ENCODE peak calls at places on chromosomes 13 and 19, in five cellular contexts. S, F, U, H and A are unnamed samples.

GRCh38 chr19:55265723-55266386 is 7.0 kb upstream of the PPP6R1 start:
- DNase-seq in S (no peak), F (no peak), U (no peak), H (no peak), A (no peak)

GRCh38 chr13:24660023-24660806 is 20.0 kb upstream of the ATP12A start:
- DNase-seq in S (no peak), F (no peak), U (no peak), H (no peak), A (no peak)

GRCh38 chr19:58479736-58480480 is 3.8 kb downstream of the ZNF446 start:
- DNase-seq in S (no peak), F (no peak), U (no peak), H (no peak), A (no peak)

GRCh38 chr13:94712812-94713555 is 639 bp upstream of the SOX21 start:
- DNase-seq in S (no peak), F (no peak), U (no peak), H (peak), A (no peak)

GRCh38 chr13:48126944-48127814 is 32.3 kb upstream of the MED4 start:
- DNase-seq in S (peak), F (peak), U (peak), H (peak), A (peak)

GRCh38 chr19:54650108-54650666 is 12.6 kb upstream of the LILRB4 start:
- DNase-seq in S (no peak), F (no peak), U (no peak), H (no peak), A (no peak)

GRCh38 chr19:39968789-39969188 is 2.2 kb upstream of the PSMC4 start:
- DNase-seq in S (no peak), F (no peak), U (no peak), H (no peak), A (no peak)

GRCh38 chr13:92377396-92377795 is 849.2 kb upstream of the GPC6 start:
- DNase-seq in S (no peak), F (no peak), U (no peak), H (no peak), A (no peak)

GRCh38 chr19:48341006-48341405 is 15.7 kb downstream of the EMP3 start:
- DNase-seq in S (no peak), F (peak), U (no peak), H (peak), A (peak)

GRCh38 chr13:69044629-69045028 is 1063.0 kb upstream of the ATXN8OS start:
- DNase-seq in S (no peak), F (no peak), U (no peak), H (no peak), A (no peak)

GRCh38 chr13:31150315-31150985 is 11.3 kb downstream of the HSPH1 start:
- DNase-seq in S (no peak), F (no peak), U (no peak), H (no peak), A (no peak)

GRCh38 chr19:55232284-55232597 is 3.7 kb upstream of the TMEM86B start:
- DNase-seq in S (no peak), F (no peak), U (no peak), H (no peak), A (no peak)

GRCh38 chr13:31166591-31166990 is 4.9 kb upstream of the HSPH1 start:
- DNase-seq in S (no peak), F (no peak), U (no peak), H (no peak), A (peak)

GRCh38 chr19:30049226-30049625 is 107.2 kb downstream of the URI1 start:
- DNase-seq in S (no peak), F (no peak), U (no peak), H (no peak), A (no peak)

GRCh38 chr13:57630661-57631606 is 610 bp upstream of the PCDH17 start:
- DNase-seq in S (peak), F (no peak), U (no peak), H (peak), A (peak)

GRCh38 chr13:24038846-24039330 is 121.6 kb upstream of the SPATA13 start:
- DNase-seq in S (no peak), F (no peak), U (no peak), H (peak), A (no peak)

GRCh38 chr19:4911786-4912672 is 2.7 kb downstream of the UHRF1 start:
- DNase-seq in S (peak), F (peak), U (peak), H (peak), A (peak)

GRCh38 chr19:56885173-56885679 is 44.7 kb upstream of the PEG3 start:
- DNase-seq in S (no peak), F (no peak), U (no peak), H (no peak), A (no peak)

GRCh38 chr13:62706035-62706434 is 1290.4 kb upstream of the PCDH20 start:
- DNase-seq in S (no peak), F (no peak), U (no peak), H (no peak), A (peak)

GRCh38 chr19:39397360-39398296 is 6.5 kb downstream of the MED29 start:
- DNase-seq in S (peak), F (peak), U (peak), H (peak), A (peak)

GRCh38 chr13:51326782-51327181 is 12.7 kb upstream of the SERPINE3 start:
- DNase-seq in S (no peak), F (no peak), U (no peak), H (peak), A (no peak)

GRCh38 chr19:54400913-54401312 is 14.4 kb upstream of the TTYH1 start:
- DNase-seq in S (no peak), F (no peak), U (no peak), H (no peak), A (no peak)

GRCh38 chr13:94617389-94618000 is 15.8 kb downstream of the GPR180 start:
- DNase-seq in S (no peak), F (no peak), U (no peak), H (peak), A (no peak)

GRCh38 chr19:56601375-56601774 is 6.3 kb downstream of the ZNF71 start:
- DNase-seq in S (peak), F (no peak), U (no peak), H (peak), A (peak)

GRCh38 chr13:45851171-45851889 is at the start of gene SIAH3:
- DNase-seq in S (peak), F (no peak), U (no peak), H (peak), A (peak)

GRCh38 chr13:44884076-44884729 is 105.1 kb downstream of the NUFIP1 start:
- DNase-seq in S (peak), F (no peak), U (no peak), H (peak), A (peak)

GRCh38 chr19:52688335-52688734 is 46.5 kb downstream of the ZNF611 start:
- DNase-seq in S (no peak), F (no peak), U (no peak), H (no peak), A (no peak)

DNA sequence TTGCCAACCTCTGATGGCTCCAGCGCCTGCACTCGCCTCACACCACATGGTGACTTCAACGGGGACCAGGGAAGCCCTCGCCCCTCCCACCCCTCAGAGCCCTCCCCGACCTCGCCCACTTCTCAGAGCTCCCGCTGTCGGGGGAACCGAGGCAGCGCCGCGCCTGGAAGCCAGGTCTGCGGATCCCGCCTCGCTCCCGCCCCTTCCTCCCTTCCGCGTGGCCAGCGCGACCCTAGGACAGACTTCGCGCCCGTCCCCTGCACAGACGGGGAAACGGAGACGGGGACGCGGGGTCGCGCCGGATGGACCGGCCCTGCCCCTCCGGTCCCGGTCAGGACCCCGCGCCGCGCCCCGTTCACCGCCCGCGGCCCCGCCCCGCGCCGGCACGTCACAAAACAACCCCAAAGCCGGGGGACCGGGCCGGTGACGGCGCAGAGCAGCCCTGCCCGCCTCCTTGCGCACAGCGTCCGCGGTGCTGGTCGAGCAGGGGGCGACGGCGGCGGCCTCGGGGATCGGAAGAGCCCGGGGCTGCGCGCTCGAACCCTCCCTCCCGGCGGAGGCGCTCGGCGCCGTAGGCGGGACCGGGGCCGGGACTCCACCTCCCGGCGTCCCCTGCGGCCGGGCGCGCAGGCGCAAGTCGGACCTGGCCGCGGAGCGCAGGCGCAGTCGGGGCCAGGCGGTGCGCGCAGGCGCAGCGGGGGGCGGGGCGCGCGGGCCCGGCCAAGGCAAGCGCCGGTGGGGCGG is 379 bp upstream of the CDC34 start:
- DNase-seq in S (peak), F (no peak), U (peak), H (peak), A (peak)
- TF ChIP-seq CTCF in S (no peak), F (no peak), U (no peak), H (no peak), A (no peak)

DNA sequence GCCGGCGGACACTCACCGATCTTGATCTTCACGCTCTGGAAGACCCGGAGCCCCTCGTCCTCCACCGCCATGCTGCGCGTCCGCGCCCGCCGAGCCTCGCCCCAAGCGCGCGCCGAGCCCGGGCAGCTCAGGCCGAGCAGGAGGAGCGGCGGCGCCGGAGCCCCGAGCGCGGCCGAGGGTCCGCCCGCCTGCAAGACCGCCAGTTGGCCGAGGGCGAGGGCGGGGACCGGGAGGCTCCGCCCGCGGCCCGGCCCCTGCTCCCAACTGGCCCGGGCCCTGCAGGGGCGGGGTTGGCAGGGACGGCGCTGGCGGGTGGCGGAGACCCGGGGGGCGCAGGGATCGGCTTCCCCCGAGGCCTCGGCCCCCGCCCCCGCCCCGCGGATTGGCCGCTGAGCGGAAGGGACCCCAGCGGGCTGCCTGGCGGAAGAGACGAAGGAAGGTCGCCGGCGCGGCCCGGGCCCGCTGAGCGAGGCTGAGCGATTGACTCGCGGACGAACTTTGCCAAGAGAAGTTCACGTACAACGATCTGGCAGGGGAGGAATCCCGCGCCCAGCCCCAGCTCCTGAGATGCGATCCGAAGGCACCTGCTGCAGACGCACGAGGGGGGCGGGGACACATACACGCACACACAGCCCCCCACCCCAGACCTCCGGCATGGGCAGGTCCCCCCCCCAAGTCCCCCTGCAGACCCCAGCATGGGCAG is at the start of gene RASA3:
- DNase-seq in S (peak), F (no peak), U (peak), H (peak), A (peak)
- TF ChIP-seq CTCF in S (no peak), F (no peak), U (no peak), H (no peak), A (no peak)

GRCh38 chr13:40786568-40786996 is 2.8 kb upstream of the SLC25A15 start:
- DNase-seq in S (peak), F (no peak), U (no peak), H (peak), A (no peak)

GRCh38 chr13:40787062-40787461 is 2.3 kb upstream of the SLC25A15 start:
- DNase-seq in S (peak), F (no peak), U (no peak), H (peak), A (no peak)

GRCh38 chr13:40790232-40790631 is 821 bp downstream of the SLC25A15 start:
- DNase-seq in S (no peak), F (no peak), U (no peak), H (no peak), A (no peak)

GRCh38 chr13:40792284-40793051 is 3.1 kb downstream of the SLC25A15 start:
- DNase-seq in S (no peak), F (no peak), U (no peak), H (no peak), A (no peak)

DNA sequence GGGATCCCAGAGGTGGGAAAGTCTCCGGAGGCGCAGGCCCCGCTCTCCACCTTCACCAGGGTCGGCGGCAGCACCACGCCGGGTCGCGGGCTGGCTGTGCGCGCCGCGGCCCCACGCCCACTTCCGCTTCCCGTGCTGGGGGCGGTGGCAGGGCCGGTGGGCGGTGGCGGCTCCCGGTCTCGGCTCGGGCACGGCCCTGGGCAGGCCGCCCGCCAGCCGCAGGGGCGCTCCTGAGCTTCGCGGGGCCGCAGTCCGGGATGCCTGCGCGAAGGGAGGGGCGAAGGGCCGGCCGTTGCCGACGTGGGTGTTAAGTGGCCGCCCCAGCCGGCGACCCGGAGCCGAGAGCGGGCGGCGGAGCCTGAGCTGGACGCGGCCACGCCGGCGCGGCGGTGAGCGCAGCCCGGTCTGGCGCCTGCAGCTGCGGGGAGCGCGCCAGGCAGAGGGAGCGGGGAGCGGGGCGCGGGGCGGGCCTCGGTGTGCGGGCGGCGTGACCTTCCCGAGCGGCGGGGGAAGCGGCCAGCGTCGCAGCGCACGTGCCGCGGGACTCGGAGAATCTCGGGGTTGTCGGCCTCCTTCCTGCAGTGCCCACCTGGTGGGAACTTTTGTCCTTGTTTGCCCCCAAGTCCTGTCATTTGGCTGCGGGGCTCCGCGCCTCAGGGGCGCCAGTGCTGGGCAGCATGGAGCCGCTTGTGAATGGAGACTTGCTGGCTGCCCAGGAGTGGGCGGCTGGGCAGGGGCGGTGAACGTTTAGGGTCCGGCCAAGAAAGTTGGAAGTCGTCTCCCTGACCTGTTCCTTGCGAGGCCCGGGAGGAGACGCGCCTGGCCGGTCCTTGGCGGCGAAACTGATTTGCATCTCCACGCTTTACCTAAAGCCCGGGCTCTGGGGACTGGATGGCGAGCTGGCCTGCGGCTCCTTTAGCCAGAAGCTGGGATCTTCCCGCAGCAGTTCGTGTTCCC is at the start of gene SLC25A15:
- DNase-seq in S (peak), F (no peak), U (peak), H (peak), A (peak)
- TF ChIP-seq CTCF in S (peak), F (no peak), U (peak), H (no peak), A (no peak)

GRCh38 chr19:50022823-50023222 is 2.3 kb downstream of the VRK3 start:
- DNase-seq in S (no peak), F (no peak), U (no peak), H (no peak), A (no peak)

GRCh38 chr19:50024719-50025021 is 502 bp downstream of the VRK3 start:
- DNase-seq in S (no peak), F (no peak), U (no peak), H (no peak), A (no peak)

GRCh38 chr19:50025794-50026549 is at the start of gene ZNF473:
- DNase-seq in S (peak), F (peak), U (peak), H (peak), A (no peak)

GRCh38 chr19:50026550-50026906 is 723 bp downstream of the ZNF473 start:
- DNase-seq in S (no peak), F (no peak), U (no peak), H (no peak), A (no peak)

DNA sequence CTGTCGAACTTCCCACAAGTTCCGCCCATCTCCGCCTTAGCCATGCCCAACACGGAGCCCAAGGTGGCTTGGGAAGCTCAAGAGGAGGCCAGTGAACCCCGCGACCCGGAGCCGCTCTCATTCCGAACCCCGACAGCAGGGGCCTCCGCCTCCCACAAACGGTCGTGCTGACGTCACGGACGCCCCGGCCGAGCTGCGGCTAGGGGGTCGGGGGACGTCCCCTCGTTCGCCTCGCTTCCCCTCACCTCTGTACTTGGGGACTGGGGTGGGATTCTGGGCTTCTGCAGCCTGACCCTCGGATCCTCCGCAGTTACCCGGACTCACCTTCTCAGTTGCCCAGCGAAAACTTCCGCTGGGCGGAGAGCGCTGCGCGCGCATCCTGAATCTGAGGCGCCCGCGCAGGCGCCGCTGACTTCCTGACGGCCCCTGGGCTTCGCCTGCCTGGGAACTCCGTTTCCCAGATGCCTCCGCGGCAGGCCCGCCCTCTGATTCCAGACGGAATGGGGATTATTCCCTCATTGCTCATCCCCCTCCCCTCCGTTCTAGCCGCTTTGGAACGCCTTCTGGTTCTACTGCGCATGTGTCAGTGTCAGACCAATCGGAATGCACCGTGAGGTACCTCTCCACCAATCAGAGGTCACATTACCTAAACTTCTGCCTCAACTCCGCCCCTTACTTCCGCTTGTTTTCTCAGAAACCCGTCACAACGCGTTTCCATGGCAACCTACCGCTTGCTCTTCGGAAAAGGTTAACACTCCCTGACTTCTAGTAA is at the start of gene VRK3:
- DNase-seq in S (peak), F (peak), U (peak), H (peak), A (peak)
- TF ChIP-seq CTCF in S (peak), F (no peak), U (no peak), H (peak), A (peak)

GRCh38 chr13:97267418-97268059 is 45.4 kb downstream of the MBNL2 start:
- DNase-seq in S (no peak), F (no peak), U (no peak), H (no peak), A (no peak)

GRCh38 chr13:97266328-97266727 is 44.2 kb downstream of the MBNL2 start:
- DNase-seq in S (no peak), F (no peak), U (no peak), H (no peak), A (no peak)

GRCh38 chr13:97266734-97267417 is 44.7 kb downstream of the MBNL2 start:
- DNase-seq in S (peak), F (no peak), U (no peak), H (peak), A (no peak)

GRCh38 chr13:97269603-97270002 is 47.5 kb downstream of the MBNL2 start:
- DNase-seq in S (no peak), F (no peak), U (no peak), H (no peak), A (no peak)

DNA sequence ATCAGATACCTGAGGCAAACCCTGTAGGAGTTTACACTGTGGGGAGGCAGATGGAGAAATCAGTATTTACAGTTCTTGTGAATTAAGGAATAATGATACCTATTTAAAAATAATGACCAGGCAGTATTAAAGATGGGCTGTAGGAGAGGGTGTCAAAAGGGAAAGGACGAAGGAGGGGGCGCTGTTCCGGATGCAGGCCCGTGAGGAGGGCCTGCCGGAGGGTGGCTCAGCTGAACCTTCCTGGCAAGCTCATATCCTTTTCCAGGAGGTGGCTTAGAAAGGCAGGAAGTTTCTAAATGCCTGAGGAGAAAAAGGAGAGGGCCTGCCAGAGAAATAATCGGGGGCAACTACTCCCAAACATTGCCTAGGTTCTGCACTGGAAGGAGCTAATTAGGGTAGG is 46.6 kb downstream of the MBNL2 start:
- DNase-seq in S (no peak), F (no peak), U (no peak), H (peak), A (no peak)
- TF ChIP-seq CTCF in S (peak), F (no peak), U (no peak), H (peak), A (no peak)

DNA sequence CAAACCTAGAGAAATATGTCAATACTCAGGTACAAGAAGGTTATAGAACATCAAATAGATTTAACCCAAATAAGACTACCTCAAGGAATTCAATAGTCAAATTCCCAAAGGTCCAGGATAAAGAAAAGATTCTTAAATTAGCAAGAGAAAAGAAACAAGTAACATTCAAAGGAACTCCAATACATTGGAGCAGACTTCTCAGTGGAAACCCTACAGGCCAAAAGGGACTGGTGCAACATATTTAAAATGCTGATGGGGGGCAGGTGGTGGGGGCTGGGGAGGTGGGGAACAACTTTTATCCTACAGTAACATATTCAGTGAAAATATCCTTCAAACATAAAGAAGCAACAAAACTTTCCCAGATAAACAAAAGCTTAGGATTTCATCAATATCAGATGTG is 23.1 kb downstream of the ITGBL1 start:
- DNase-seq in S (no peak), F (no peak), U (no peak), H (no peak), A (no peak)
- TF ChIP-seq CTCF in S (no peak), F (no peak), U (no peak), H (no peak), A (no peak)